ENCODE peak calls at places on chromosomes 3 and 15, in five cellular contexts. I is tibial artery, B is brain microvascular endothelial cell, O is OCI-LY7, P is foreskin fibroblast. Q is an unnamed sample.

GRCh38 chr3:170703121-170703588 is 117.3 kb upstream of the SLC7A14 start:
- DNase-seq in O (no peak), B (peak; percentile 93), P (peak; percentile 94), I (no peak), Q (peak; percentile 82)

GRCh38 chr3:49566312-49566711 is 12.0 kb downstream of the BSN start:
- DNase-seq in P (no peak), O (no peak), I (no peak), B (no peak), Q (no peak)

GRCh38 chr3:129343643-129344360 is 65.1 kb downstream of the HMCES start:
- DNase-seq in I (no peak), B (peak; percentile 14), O (peak; percentile 24), P (peak; percentile 60), Q (no peak)

GRCh38 chr3:30655187-30655812 is 48.9 kb downstream of the TGFBR2 start:
- DNase-seq in I (no peak), P (no peak), O (peak; percentile 57), B (peak; percentile 53), Q (no peak)

GRCh38 chr15:80613762-80614365 is 81.2 kb upstream of the ABHD17C start:
- DNase-seq in I (no peak), P (no peak), B (no peak), O (no peak), Q (no peak)

GRCh38 chr3:124306665-124307064 is 314.7 kb upstream of the ROPN1 start:
- DNase-seq in I (no peak), B (no peak), P (no peak), O (no peak), Q (no peak)

GRCh38 chr3:43155464-43156121 is 49.7 kb upstream of the POMGNT2 start:
- DNase-seq in B (peak; percentile 78), O (no peak), P (peak; percentile 93), I (peak; percentile 85), Q (peak; percentile 41)

GRCh38 chr3:25047058-25047457 is 381.0 kb upstream of the RARB start:
- DNase-seq in P (no peak), B (no peak), O (no peak), I (no peak), Q (no peak)

GRCh38 chr3:158085358-158085757 is 20.9 kb downstream of the SHOX2 start:
- DNase-seq in I (no peak), O (no peak), P (no peak), B (no peak), Q (no peak)

GRCh38 chr15:27028836-27029482 is 58.0 kb downstream of the GABRG3 start:
- DNase-seq in P (no peak), I (no peak), O (no peak), B (no peak), Q (no peak)

GRCh38 chr15:85976102-85976501 is 103.6 kb upstream of the AGBL1 start:
- DNase-seq in P (no peak), O (no peak), B (no peak), I (no peak), Q (no peak)

GRCh38 chr3:14297784-14298236 is 104.6 kb upstream of the SLC6A6 start:
- DNase-seq in B (no peak), I (no peak), P (no peak), O (no peak), Q (no peak)

GRCh38 chr3:10002951-10003350 is 16.3 kb upstream of the EMC3 start:
- DNase-seq in P (no peak), O (no peak), B (no peak), I (no peak), Q (no peak)

GRCh38 chr3:37945803-37946530 is 44.6 kb upstream of the VILL start:
- DNase-seq in P (peak; percentile 76), I (no peak), O (no peak), B (peak; percentile 36), Q (no peak)

GRCh38 chr3:66442254-66443249 is 58.3 kb downstream of the LRIG1 start:
- DNase-seq in B (peak; percentile 65), O (no peak), I (peak; percentile 83), P (peak; percentile 91), Q (no peak)

GRCh38 chr3:41975421-41976103 is 13.7 kb upstream of the ULK4 start:
- DNase-seq in I (no peak), B (no peak), P (peak; percentile 21), O (no peak), Q (no peak)

GRCh38 chr3:9800529-9800928 is 7.6 kb downstream of the ARPC4 start:
- DNase-seq in I (no peak), B (no peak), P (no peak), O (no peak), Q (no peak)

GRCh38 chr15:84981711-84982300 is at the start of gene PDE8A:
- DNase-seq in B (no peak), I (peak; percentile 67), P (peak; percentile 73), O (peak; percentile 64), Q (no peak)

GRCh38 chr3:186932281-186933181 is 2.2 kb downstream of the ST6GAL1 start:
- DNase-seq in B (no peak), O (no peak), P (no peak), I (peak; percentile 69), Q (no peak)

GRCh38 chr3:18649666-18650363 is 224.7 kb upstream of the SATB1 start:
- DNase-seq in P (no peak), O (no peak), B (no peak), I (no peak), Q (no peak)

GRCh38 chr15:34721802-34722795 is 32.7 kb downstream of the GJD2 start:
- DNase-seq in B (peak; percentile 7), I (peak; percentile 87), O (no peak), P (peak; percentile 78), Q (no peak)

GRCh38 chr15:48722764-48723661 is 77.5 kb upstream of the FBN1 start:
- DNase-seq in I (no peak), O (no peak), B (peak; percentile 73), P (peak; percentile 94), Q (peak; percentile 57)

GRCh38 chr15:87860743-87861142 is 395.8 kb downstream of the NTRK3 start:
- DNase-seq in P (no peak), O (no peak), I (no peak), B (no peak), Q (no peak)

GRCh38 chr3:5133689-5134088 is 11.6 kb downstream of the ARL8B start:
- DNase-seq in P (no peak), I (no peak), B (no peak), O (no peak), Q (no peak)

GRCh38 chr15:48681274-48681840 is 35.8 kb upstream of the FBN1 start:
- DNase-seq in P (peak; percentile 54), O (no peak), B (peak; percentile 84), I (no peak), Q (no peak)

GRCh38 chr3:104628185-104628789 is 738.4 kb upstream of the ALCAM start:
- DNase-seq in O (peak; percentile 57), P (peak; percentile 74), I (no peak), B (peak; percentile 57), Q (no peak)

GRCh38 chr3:152737021-152737908 is 97.7 kb upstream of the P2RY1 start:
- DNase-seq in I (no peak), B (peak; percentile 54), O (no peak), P (peak; percentile 90), Q (no peak)

GRCh38 chr3:15651396-15651795 is 49.9 kb downstream of the BTD start:
- DNase-seq in B (no peak), P (no peak), O (no peak), I (no peak), Q (no peak)

GRCh38 chr3:186646106-186646505 is 5.9 kb downstream of the FETUB start:
- DNase-seq in B (no peak), P (no peak), I (no peak), O (no peak), Q (no peak)

GRCh38 chr3:149783576-149783975 is 8.8 kb downstream of the ANKUB1 start:
- DNase-seq in O (no peak), P (peak; percentile 70), B (no peak), I (no peak), Q (peak; percentile 59)

GRCh38 chr3:149776170-149776569 is 16.2 kb downstream of the ANKUB1 start:
- DNase-seq in B (no peak), O (no peak), P (no peak), I (no peak), Q (no peak)

GRCh38 chr3:149777414-149778214 is 14.7 kb downstream of the ANKUB1 start:
- DNase-seq in I (no peak), O (no peak), P (peak; percentile 7), B (no peak), Q (no peak)

GRCh38 chr3:149784064-149784704 is 8.2 kb downstream of the ANKUB1 start:
- DNase-seq in P (peak; percentile 32), I (no peak), B (no peak), O (no peak), Q (no peak)

DNA sequence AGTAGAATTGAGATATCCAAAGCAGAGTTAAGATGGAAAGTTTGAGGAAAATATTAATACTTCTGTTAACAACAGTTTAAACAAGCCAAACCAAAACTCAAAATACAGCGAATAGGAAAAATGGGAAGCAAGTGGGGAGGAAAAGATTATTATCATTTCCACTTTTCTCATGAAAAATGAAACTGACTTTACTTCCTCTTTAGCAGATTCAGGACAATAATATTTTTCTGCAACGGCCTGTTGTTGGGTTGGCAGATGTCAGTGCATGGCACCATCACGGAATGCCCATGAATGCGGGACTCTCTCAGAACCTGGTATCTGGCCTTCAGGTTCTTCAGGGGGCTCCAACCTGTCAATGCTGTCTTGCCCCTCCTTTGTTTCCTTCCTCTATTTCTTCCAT is 11.1 kb downstream of the ANKUB1 start:
- DNase-seq in B (no peak), P (no peak), O (peak; percentile 45), I (no peak), Q (no peak)
- H3K4me3 ChIP-seq in B (no peak overlapping the region), P (no peak overlapping the region), O (peak overlapping the region; percentile 27), I (no peak overlapping the region), Q (no peak overlapping the region)

GRCh38 chr3:109050591-109051167 is 67.3 kb downstream of the MORC1 start:
- DNase-seq in I (no peak), P (peak; percentile 0), O (peak; percentile 38), B (peak; percentile 7), Q (no peak)
- TF ChIP-seq CTCF in I (peak; percentile 12), P (peak; percentile 22), O (peak; percentile 84), B (peak; percentile 75), Q (peak; percentile 6)

GRCh38 chr3:63521657-63522056 is 130.8 kb upstream of the SNTN start:
- DNase-seq in P (no peak), B (no peak), O (no peak), I (no peak), Q (no peak)

GRCh38 chr3:63523100-63523499 is 129.4 kb upstream of the SNTN start:
- DNase-seq in O (no peak), I (no peak), P (no peak), B (no peak), Q (no peak)

GRCh38 chr3:63513801-63514200 is 138.7 kb upstream of the SNTN start:
- DNase-seq in I (no peak), B (no peak), O (no peak), P (no peak), Q (no peak)

GRCh38 chr3:63514678-63515077 is 137.8 kb upstream of the SNTN start:
- DNase-seq in O (no peak), B (no peak), I (no peak), P (no peak), Q (no peak)

DNA sequence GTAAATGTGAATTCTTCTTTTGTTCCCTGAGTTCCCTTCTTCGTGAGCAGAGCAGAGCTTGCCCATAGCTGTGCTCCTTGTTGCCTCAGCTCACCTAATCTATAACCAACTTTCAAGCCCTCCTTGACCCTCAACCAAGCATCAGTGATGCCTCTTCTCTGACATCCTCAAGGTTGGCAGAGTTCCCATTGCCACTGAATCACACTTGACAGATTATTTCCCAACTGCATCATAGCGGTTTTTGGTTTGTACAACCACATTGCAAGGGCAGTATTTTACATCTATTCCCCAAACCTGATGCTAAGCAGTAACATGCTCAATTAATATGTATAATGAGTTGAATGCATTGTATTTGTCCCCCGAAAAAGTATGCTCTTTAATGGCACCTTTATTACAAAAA is 133.0 kb upstream of the SNTN start:
- DNase-seq in B (peak; percentile 9), I (no peak), P (peak; percentile 29), O (no peak), Q (no peak)
- H3K4me3 ChIP-seq in B (no peak overlapping the region), I (no peak overlapping the region), P (no peak overlapping the region), O (no peak overlapping the region), Q (no peak overlapping the region)

GRCh38 chr15:100192092-100192695 is 149.6 kb downstream of the ADAMTS17 start:
- DNase-seq in P (no peak), O (no peak), B (no peak), I (no peak), Q (no peak)
- TF ChIP-seq CTCF in P (no peak), O (no peak), B (no peak), I (no peak), Q (no peak)